ENCODE peak calls at places on chromosomes 16 and 17, in four cellular contexts. One of them, this sample, is unnamed.

GRCh38 chr17:10435096-10435495 is 13.3 kb upstream of the MYH8 start:
- DNase-seq in tibial nerve: no peak
- DNase-seq in suprapubic skin: no peak
- DNase-seq in left lung: no peak
- DNase-seq in this sample: no peak

GRCh38 chr17:48522031-48522593 is 8.7 kb downstream of the HOXB1 start:
- DNase-seq in tibial nerve: no peak
- DNase-seq in left lung: peak
- DNase-seq in suprapubic skin: no peak
- DNase-seq in this sample: no peak

GRCh38 chr16:76931186-76931585 is 259.8 kb upstream of the MON1B start:
- DNase-seq in tibial nerve: no peak
- DNase-seq in left lung: no peak
- DNase-seq in suprapubic skin: no peak
- DNase-seq in this sample: no peak

GRCh38 chr16:84999200-84999599 is 12.1 kb downstream of the ZDHHC7 start:
- DNase-seq in left lung: no peak
- DNase-seq in suprapubic skin: no peak
- DNase-seq in tibial nerve: no peak
- DNase-seq in this sample: no peak

GRCh38 chr16:19916064-19916463 is 31.4 kb upstream of the GPRC5B start:
- DNase-seq in suprapubic skin: no peak
- DNase-seq in tibial nerve: no peak
- DNase-seq in left lung: no peak
- DNase-seq in this sample: peak

GRCh38 chr17:35286120-35286781 is 43.4 kb downstream of the SLFN5 start:
- DNase-seq in suprapubic skin: no peak
- DNase-seq in left lung: no peak
- DNase-seq in tibial nerve: no peak
- DNase-seq in this sample: no peak

GRCh38 chr16:69831212-69832123 is 69.3 kb downstream of the WWP2 start:
- DNase-seq in tibial nerve: no peak
- DNase-seq in suprapubic skin: no peak
- DNase-seq in left lung: no peak
- DNase-seq in this sample: no peak

GRCh38 chr16:72908362-72908838 is 139.5 kb downstream of the ZFHX3 start:
- DNase-seq in tibial nerve: no peak
- DNase-seq in suprapubic skin: no peak
- DNase-seq in left lung: no peak
- DNase-seq in this sample: no peak

GRCh38 chr16:64880994-64881393 is 240.9 kb downstream of the CDH11 start:
- DNase-seq in left lung: no peak
- DNase-seq in tibial nerve: no peak
- DNase-seq in suprapubic skin: no peak
- DNase-seq in this sample: no peak

GRCh38 chr17:44360826-44361225 is 2.8 kb downstream of the FAM171A2 start:
- DNase-seq in tibial nerve: no peak
- DNase-seq in suprapubic skin: no peak
- DNase-seq in left lung: no peak
- DNase-seq in this sample: no peak

GRCh38 chr16:13957197-13958078 is 37.5 kb downstream of the ERCC4 start:
- DNase-seq in left lung: peak
- DNase-seq in suprapubic skin: peak
- DNase-seq in tibial nerve: peak
- DNase-seq in this sample: no peak
- TF ChIP-seq CTCF in left lung: no peak
- TF ChIP-seq CTCF in suprapubic skin: no peak
- TF ChIP-seq CTCF in tibial nerve: no peak
- TF ChIP-seq CTCF in this sample: no peak

GRCh38 chr16:87978127-87978526 is 26.9 kb downstream of the BANP start:
- DNase-seq in tibial nerve: no peak
- DNase-seq in suprapubic skin: no peak
- DNase-seq in left lung: no peak
- DNase-seq in this sample: no peak

GRCh38 chr16:87984868-87985267 is 33.6 kb downstream of the BANP start:
- DNase-seq in suprapubic skin: no peak
- DNase-seq in left lung: no peak
- DNase-seq in tibial nerve: no peak
- DNase-seq in this sample: no peak

GRCh38 chr16:87982491-87983415 is 31.5 kb downstream of the BANP start:
- DNase-seq in left lung: no peak
- DNase-seq in suprapubic skin: no peak
- DNase-seq in tibial nerve: no peak
- DNase-seq in this sample: no peak

GRCh38 chr16:87974190-87974589 is 23.0 kb downstream of the BANP start:
- DNase-seq in tibial nerve: no peak
- DNase-seq in suprapubic skin: no peak
- DNase-seq in left lung: no peak
- DNase-seq in this sample: no peak

DNA sequence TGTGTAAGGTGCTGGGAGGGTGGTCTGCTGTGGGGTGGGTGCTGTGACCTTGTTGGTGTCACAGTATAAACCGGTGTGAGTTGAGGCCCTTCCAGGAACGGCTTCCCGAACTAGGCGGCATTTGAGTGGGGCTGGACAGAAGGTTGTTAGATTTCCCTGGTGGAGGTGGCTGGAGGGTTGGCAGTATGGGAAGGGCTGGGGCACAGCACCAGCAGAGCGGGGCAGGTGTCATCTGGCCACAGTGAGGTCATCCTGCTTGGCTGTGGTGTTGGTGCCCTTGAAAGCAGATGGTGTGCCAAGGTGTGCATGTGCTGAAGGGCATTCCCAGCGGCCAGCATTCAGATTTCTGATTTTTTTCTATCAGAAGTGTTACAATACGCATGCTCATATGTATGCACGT is 28.1 kb downstream of the BANP start:
- DNase-seq in suprapubic skin: no peak
- DNase-seq in left lung: no peak
- DNase-seq in tibial nerve: no peak
- DNase-seq in this sample: no peak
- TF ChIP-seq CTCF in suprapubic skin: no peak
- TF ChIP-seq CTCF in left lung: no peak
- TF ChIP-seq CTCF in tibial nerve: no peak
- TF ChIP-seq CTCF in this sample: no peak

GRCh38 chr17:17493986-17494466 is 2.2 kb downstream of the RASD1 start:
- DNase-seq in tibial nerve: no peak
- DNase-seq in left lung: no peak
- DNase-seq in suprapubic skin: peak
- DNase-seq in this sample: no peak

GRCh38 chr17:17496189-17497064 is at the start of gene RASD1:
- DNase-seq in suprapubic skin: peak
- DNase-seq in tibial nerve: peak
- DNase-seq in left lung: peak
- DNase-seq in this sample: peak

GRCh38 chr17:17495448-17496188 is 577 bp downstream of the RASD1 start:
- DNase-seq in tibial nerve: no peak
- DNase-seq in left lung: no peak
- DNase-seq in suprapubic skin: peak
- DNase-seq in this sample: no peak

GRCh38 chr17:17493249-17493985 is 2.8 kb downstream of the RASD1 start:
- DNase-seq in suprapubic skin: peak
- DNase-seq in tibial nerve: no peak
- DNase-seq in left lung: no peak
- DNase-seq in this sample: no peak

GRCh38 chr17:17494499-17495447 is 1.4 kb downstream of the RASD1 start:
- DNase-seq in tibial nerve: no peak
- DNase-seq in suprapubic skin: peak
- DNase-seq in left lung: no peak
- DNase-seq in this sample: no peak
- TF ChIP-seq CTCF in tibial nerve: peak
- TF ChIP-seq CTCF in suprapubic skin: no peak
- TF ChIP-seq CTCF in left lung: no peak
- TF ChIP-seq CTCF in this sample: no peak

GRCh38 chr16:4349332-4349731 is 1.8 kb downstream of the PAM16 start:
- DNase-seq in tibial nerve: no peak
- DNase-seq in left lung: no peak
- DNase-seq in suprapubic skin: no peak
- DNase-seq in this sample: no peak

GRCh38 chr16:4351880-4352279 is 759 bp upstream of the PAM16 start:
- DNase-seq in tibial nerve: no peak
- DNase-seq in left lung: no peak
- DNase-seq in suprapubic skin: no peak
- DNase-seq in this sample: no peak

GRCh38 chr16:4350365-4350786 is 745 bp downstream of the PAM16 start:
- DNase-seq in left lung: no peak
- DNase-seq in tibial nerve: no peak
- DNase-seq in suprapubic skin: no peak
- DNase-seq in this sample: no peak

GRCh38 chr16:4352843-4353242 is 1.7 kb upstream of the PAM16 start:
- DNase-seq in tibial nerve: no peak
- DNase-seq in left lung: no peak
- DNase-seq in suprapubic skin: no peak
- DNase-seq in this sample: no peak

GRCh38 chr16:4350787-4351659 is at the start of gene PAM16:
- DNase-seq in left lung: peak
- DNase-seq in tibial nerve: peak
- DNase-seq in suprapubic skin: peak
- DNase-seq in this sample: peak
- TF ChIP-seq CTCF in left lung: no peak
- TF ChIP-seq CTCF in tibial nerve: peak
- TF ChIP-seq CTCF in suprapubic skin: no peak
- TF ChIP-seq CTCF in this sample: peak

DNA sequence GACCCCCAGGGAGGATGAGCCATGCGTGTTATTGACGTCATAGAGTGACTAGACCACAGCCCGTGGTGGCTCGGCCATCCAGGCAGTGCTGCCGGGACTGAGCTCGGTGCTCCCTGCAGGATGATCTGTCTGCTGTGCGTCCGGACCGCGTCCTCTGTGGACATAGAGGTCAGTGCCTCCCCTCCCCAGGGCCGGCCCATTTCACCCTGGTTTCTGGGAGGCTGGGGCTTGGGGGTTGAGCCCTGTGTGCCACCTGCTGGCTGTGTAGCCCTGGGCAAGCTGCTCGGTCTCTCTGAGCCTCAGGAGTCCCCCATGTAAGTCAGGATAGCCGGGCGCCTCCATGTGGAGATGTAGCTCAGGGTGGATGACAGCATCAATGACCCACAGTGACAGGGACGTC is 8.3 kb downstream of the TSC2 start:
- DNase-seq in tibial nerve: no peak
- DNase-seq in suprapubic skin: no peak
- DNase-seq in left lung: no peak
- DNase-seq in this sample: no peak
- TF ChIP-seq CTCF in tibial nerve: peak
- TF ChIP-seq CTCF in suprapubic skin: no peak
- TF ChIP-seq CTCF in left lung: peak
- TF ChIP-seq CTCF in this sample: no peak

GRCh38 chr17:77728022-77728671 is 230.4 kb upstream of the TNRC6C start:
- DNase-seq in left lung: no peak
- DNase-seq in tibial nerve: peak
- DNase-seq in suprapubic skin: no peak
- DNase-seq in this sample: peak
- TF ChIP-seq CTCF in left lung: no peak
- TF ChIP-seq CTCF in tibial nerve: peak
- TF ChIP-seq CTCF in suprapubic skin: peak
- TF ChIP-seq CTCF in this sample: peak

DNA sequence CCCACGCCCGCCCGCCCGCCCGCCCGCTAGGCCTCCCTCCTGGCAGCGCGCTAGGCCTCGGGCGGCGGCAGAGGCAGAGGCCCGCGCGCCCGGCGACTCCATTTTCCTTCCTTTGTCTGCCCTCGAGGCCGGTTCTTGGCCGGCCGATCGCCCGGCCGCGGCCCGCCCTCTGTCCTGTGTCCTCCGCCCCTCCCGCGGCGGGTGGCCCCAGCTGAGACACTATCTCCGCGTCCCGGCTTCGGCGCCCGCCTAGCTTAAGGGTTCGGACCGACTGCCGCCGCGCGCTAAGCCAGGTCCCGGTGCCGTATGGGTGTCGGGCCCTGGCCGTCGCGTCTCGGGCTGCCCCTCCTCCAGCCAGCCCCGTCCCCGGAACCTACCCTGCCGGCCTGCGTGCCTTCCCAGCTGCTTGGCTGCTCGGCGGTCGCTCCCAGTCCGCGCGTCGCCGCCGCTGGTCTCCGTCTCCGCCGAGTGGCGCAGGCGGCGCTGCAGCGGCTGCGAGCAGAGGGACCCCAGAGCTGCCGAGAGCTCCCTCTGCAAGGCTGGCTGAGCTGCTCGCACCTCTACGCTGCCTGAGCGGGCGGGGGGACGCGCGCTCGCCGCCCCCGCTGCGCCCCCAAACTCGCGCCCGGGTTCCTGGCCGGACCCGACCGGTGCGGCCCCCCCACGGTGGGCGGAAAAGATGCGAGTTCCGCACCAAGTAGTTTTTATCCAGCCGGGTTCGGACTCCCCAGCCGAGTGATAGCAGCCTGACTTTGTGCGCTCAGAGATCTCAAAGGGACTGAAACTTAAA is 787 bp downstream of the CTCF start:
- DNase-seq in tibial nerve: no peak
- DNase-seq in left lung: peak
- DNase-seq in suprapubic skin: no peak
- DNase-seq in this sample: no peak
- TF ChIP-seq CTCF in tibial nerve: peak
- TF ChIP-seq CTCF in left lung: no peak
- TF ChIP-seq CTCF in suprapubic skin: no peak
- TF ChIP-seq CTCF in this sample: peak

GRCh38 chr16:26595199-26595598 is 471.5 kb upstream of the C16orf82 start:
- DNase-seq in tibial nerve: no peak
- DNase-seq in suprapubic skin: no peak
- DNase-seq in left lung: no peak
- DNase-seq in this sample: no peak
- TF ChIP-seq CTCF in tibial nerve: no peak
- TF ChIP-seq CTCF in suprapubic skin: no peak
- TF ChIP-seq CTCF in left lung: no peak
- TF ChIP-seq CTCF in this sample: no peak